ENCODE peak calls at places on chromosomes 4 and X, in ten cellular contexts. Y, F, B, U, Q, K, T, J, G and N are unnamed samples.

GRCh38 chr4:813900-814299 is 12.0 kb downstream of the CPLX1 start:
- DNase-seq in Y (no peak), Q (no peak), K (no peak), B (no peak), F (no peak), G (no peak), J (no peak), T (no peak), U (no peak), N (no peak)

GRCh38 chr4:7557447-7557846 is 122.7 kb upstream of the PSAPL1 start:
- DNase-seq in K (no peak), J (no peak), B (peak), T (no peak), Q (no peak), F (no peak), U (no peak), G (no peak), Y (no peak), N (no peak)

GRCh38 chr4:10239982-10240654 is 123.5 kb upstream of the WDR1 start:
- DNase-seq in J (no peak), Q (no peak), G (no peak), T (no peak), U (no peak), F (no peak), B (no peak), Y (no peak), K (no peak), N (peak)

GRCh38 chr4:151674804-151675290 is 86.0 kb downstream of the GATB start:
- DNase-seq in G (no peak), J (no peak), B (no peak), U (no peak), Q (no peak), Y (no peak), T (peak), F (peak), K (no peak), N (peak)

GRCh38 chr4:188812644-188813043 is 673.4 kb downstream of the TRIML1 start:
- DNase-seq in G (no peak), F (no peak), U (no peak), J (no peak), B (no peak), T (no peak), K (no peak), Y (no peak), Q (no peak), N (no peak)

GRCh38 chr4:139735381-139736256 is 70.0 kb downstream of the MGST2 start:
- DNase-seq in J (no peak), Q (no peak), Y (no peak), U (no peak), T (peak), F (peak), B (no peak), G (no peak), K (peak), N (peak)

GRCh38 chr4:125316781-125317525 is 2.2 kb downstream of the FAT4 start:
- DNase-seq in G (no peak), Q (no peak), B (no peak), U (peak), T (peak), Y (no peak), K (no peak), F (peak), J (no peak), N (no peak)

GRCh38 chrX:45851434-45851991 is 650.8 kb upstream of the DIPK2B start:
- DNase-seq in K (peak), Q (peak), U (peak), B (no peak), T (peak), G (peak), J (no peak), F (no peak), Y (peak), N (no peak)

GRCh38 chrX:40912576-40912975 is 172.7 kb upstream of the USP9X start:
- DNase-seq in J (no peak), Y (no peak), Q (no peak), T (no peak), K (no peak), F (no peak), U (peak), B (no peak), G (no peak), N (no peak)

GRCh38 chr4:75432683-75433082 is 81.5 kb downstream of the RCHY1 start:
- DNase-seq in B (peak), Q (no peak), G (no peak), K (no peak), J (no peak), F (no peak), T (no peak), Y (no peak), U (no peak), N (no peak)

GRCh38 chr4:112321768-112322684 is 24.9 kb downstream of the ALPK1 start:
- DNase-seq in J (no peak), B (peak), K (peak), F (peak), U (no peak), T (peak), Y (peak), G (peak), Q (peak), N (peak)

GRCh38 chr4:184706453-184706852 is 27.4 kb downstream of the CENPU start:
- DNase-seq in G (no peak), B (no peak), Q (no peak), Y (no peak), U (no peak), K (no peak), F (no peak), T (no peak), J (no peak), N (no peak)

GRCh38 chr4:74376888-74377483 is 12.0 kb downstream of the EREG start:
- DNase-seq in Q (no peak), B (peak), G (no peak), T (no peak), F (no peak), U (peak), J (no peak), K (no peak), Y (no peak), N (peak)

GRCh38 chr4:7721984-7722551 is 217.6 kb downstream of the AFAP1 start:
- DNase-seq in T (no peak), Q (no peak), J (no peak), Y (no peak), K (peak), B (no peak), G (no peak), U (no peak), F (no peak), N (no peak)

GRCh38 chrX:140229187-140229586 is 263.9 kb upstream of the CXorf66 start:
- DNase-seq in T (no peak), J (no peak), B (no peak), G (no peak), Y (no peak), U (no peak), K (no peak), F (no peak), Q (no peak), N (no peak)

GRCh38 chr4:164508836-164509235 is 245.1 kb upstream of the SMIM31 start:
- DNase-seq in U (no peak), B (no peak), J (no peak), G (no peak), Q (no peak), F (no peak), T (no peak), K (no peak), Y (no peak), N (no peak)

GRCh38 chr4:57064811-57065711 is 45.1 kb downstream of the IGFBP7 start:
- DNase-seq in F (no peak), K (no peak), B (peak), G (no peak), Q (no peak), T (no peak), J (no peak), U (no peak), Y (no peak), N (no peak)

GRCh38 chr4:91754716-91755115 is 549.0 kb upstream of the GRID2 start:
- DNase-seq in U (no peak), K (no peak), G (no peak), B (no peak), F (no peak), T (no peak), Q (no peak), J (no peak), Y (no peak), N (no peak)

GRCh38 chr4:79164961-79165610 is 160.8 kb downstream of the NAA11 start:
- DNase-seq in Q (no peak), G (no peak), U (no peak), Y (no peak), F (no peak), B (no peak), K (no peak), T (no peak), J (no peak), N (no peak)

GRCh38 chr4:90318208-90318607 is 191.0 kb downstream of the CCSER1 start:
- DNase-seq in G (no peak), Q (no peak), J (no peak), Y (no peak), B (peak), T (no peak), U (no peak), K (no peak), F (no peak), N (no peak)

GRCh38 chr4:182337366-182337765 is 94.2 kb downstream of the TENM3 start:
- DNase-seq in B (no peak), T (no peak), F (no peak), K (no peak), Q (no peak), G (no peak), U (no peak), Y (no peak), J (no peak), N (no peak)

GRCh38 chr4:78672441-78672815 is 103.7 kb upstream of the BMP2K start:
- DNase-seq in Q (no peak), U (no peak), K (no peak), G (no peak), F (no peak), Y (no peak), J (no peak), T (no peak), B (no peak), N (no peak)

GRCh38 chr4:3466691-3467600 is 3.8 kb downstream of the DOK7 start:
- DNase-seq in Y (no peak), B (no peak), U (no peak), Q (no peak), G (no peak), K (no peak), J (no peak), F (no peak), T (no peak), N (no peak)

GRCh38 chr4:123976285-123976684 is 579.7 kb downstream of the SPRY1 start:
- DNase-seq in T (peak), J (no peak), F (no peak), G (no peak), Y (no peak), U (no peak), B (no peak), K (no peak), Q (no peak), N (no peak)

GRCh38 chr4:73251384-73251783 is 7.2 kb downstream of the ANKRD17 start:
- DNase-seq in Y (no peak), K (no peak), B (no peak), F (no peak), T (no peak), U (no peak), G (no peak), J (no peak), Q (no peak), N (no peak)

GRCh38 chr4:149896428-149896827 is 80.8 kb upstream of the IQCM start:
- DNase-seq in U (no peak), T (no peak), G (no peak), K (no peak), F (no peak), Y (no peak), Q (no peak), J (no peak), B (no peak), N (peak)

GRCh38 chrX:154485150-154486051 is 1.0 kb downstream of the UBL4A start:
- DNase-seq in U (no peak), Y (no peak), J (no peak), T (no peak), Q (no peak), F (no peak), G (no peak), B (no peak), K (no peak), N (no peak)

GRCh38 chrX:153517421-153517820 is at the start of gene ATP2B3:
- DNase-seq in U (no peak), J (no peak), Q (no peak), G (no peak), T (no peak), Y (no peak), K (no peak), B (no peak), F (no peak), N (no peak)